ENCODE peak calls at places on chromosome 5, in seven cellular contexts. Z is AG04450, Y is esophagus squamous epithelium, P is neural progenitor cell, F is bronchial epithelial cell, I is fibroblast of the aortic adventitia, L is A549. N is an unnamed sample.

GRCh38 chr5:158785397-158785796 is 314.3 kb downstream of the EBF1 start:
- DNase-seq in Z (no peak), Y (no peak), P (no peak), F (no peak), I (peak; percentile 46), L (no peak), N (no peak)

GRCh38 chr5:150624334-150625163 is 15.9 kb upstream of the SYNPO start:
- DNase-seq in Z (no peak), Y (no peak), P (peak; percentile 76), F (no peak), I (no peak), L (no peak), N (no peak)

GRCh38 chr5:96279796-96280542 is 153.1 kb downstream of the PCSK1 start:
- DNase-seq in Z (no peak), Y (no peak), P (no peak), F (peak; percentile 98), I (peak; percentile 28), L (peak; percentile 10), N (no peak)

GRCh38 chr5:178730940-178731265 is 444 bp upstream of the ZNF354A start:
- DNase-seq in Z (no peak), Y (no peak), P (no peak), F (no peak), I (no peak), L (no peak), N (no peak)

GRCh38 chr5:55920784-55921183 is 69.6 kb downstream of the IL31RA start:
- DNase-seq in Z (no peak), Y (no peak), P (no peak), F (no peak), I (peak; percentile 44), L (peak; percentile 32), N (no peak)

GRCh38 chr5:160534125-160534524 is 112.5 kb downstream of the PTTG1 start:
- DNase-seq in Z (no peak), Y (no peak), P (no peak), F (no peak), I (peak; percentile 49), L (no peak), N (no peak)

GRCh38 chr5:135588299-135588698 is 9.5 kb upstream of the CXCL14 start:
- DNase-seq in Z (no peak), Y (no peak), P (no peak), F (no peak), I (no peak), L (no peak), N (no peak)

GRCh38 chr5:23208959-23209431 is 298.4 kb upstream of the PRDM9 start:
- DNase-seq in Z (no peak), Y (no peak), P (peak; percentile 86), F (peak; percentile 73), I (no peak), L (peak; percentile 68), N (peak; percentile 89)

GRCh38 chr5:76524872-76525271 is 98.3 kb downstream of the F2RL2 start:
- DNase-seq in Z (no peak), Y (no peak), P (peak; percentile 15), F (no peak), I (peak; percentile 84), L (no peak), N (peak; percentile 36)

GRCh38 chr5:67095346-67095871 is 101.2 kb downstream of the CD180 start:
- DNase-seq in Z (no peak), Y (no peak), P (peak; percentile 19), F (peak; percentile 13), I (peak; percentile 72), L (peak; percentile 50), N (no peak)

GRCh38 chr5:57986746-57987145 is 473.1 kb downstream of the PLK2 start:
- DNase-seq in Z (no peak), Y (no peak), P (no peak), F (peak; percentile 29), I (peak; percentile 40), L (peak; percentile 59), N (no peak)

GRCh38 chr5:172805736-172806255 is 28.3 kb upstream of the ERGIC1 start:
- DNase-seq in Z (no peak), Y (no peak), P (no peak), F (no peak), I (no peak), L (no peak), N (no peak)

GRCh38 chr5:138824924-138825863 is 49.9 kb downstream of the LRRTM2 start:
- DNase-seq in Z (no peak), Y (no peak), P (peak; percentile 25), F (peak; percentile 13), I (peak; percentile 51), L (peak; percentile 11), N (no peak)

GRCh38 chr5:167460449-167461020 is 830.9 kb upstream of the WWC1 start:
- DNase-seq in Z (no peak), Y (no peak), P (no peak), F (no peak), I (no peak), L (no peak), N (peak; percentile 40)

GRCh38 chr5:72188176-72188575 is 80.9 kb downstream of the MAP1B start:
- DNase-seq in Z (no peak), Y (no peak), P (no peak), F (no peak), I (no peak), L (no peak), N (no peak)

GRCh38 chr5:87900419-87900818 is 368.2 kb downstream of the TMEM161B start:
- DNase-seq in Z (no peak), Y (no peak), P (no peak), F (no peak), I (no peak), L (no peak), N (no peak)

GRCh38 chr5:167426501-167426900 is 864.9 kb upstream of the WWC1 start:
- DNase-seq in Z (no peak), Y (no peak), P (no peak), F (no peak), I (no peak), L (no peak), N (no peak)

GRCh38 chr5:74767579-74767913 is 497 bp downstream of the NSA2 start:
- DNase-seq in Z (no peak), Y (no peak), P (peak; percentile 63), F (peak; percentile 37), I (peak; percentile 50), L (peak; percentile 54), N (peak; percentile 40)

GRCh38 chr5:32916648-32917047 is 205.5 kb downstream of the NPR3 start:
- DNase-seq in Z (peak; percentile 2), Y (no peak), P (peak; percentile 50), F (peak; percentile 53), I (peak; percentile 59), L (peak; percentile 56), N (peak; percentile 13)

GRCh38 chr5:122581629-122582028 is 193.3 kb upstream of the SNX2 start:
- DNase-seq in Z (no peak), Y (no peak), P (no peak), F (no peak), I (no peak), L (no peak), N (no peak)

GRCh38 chr5:134975078-134975715 is 7.5 kb downstream of the CATSPER3 start:
- DNase-seq in Z (no peak), Y (no peak), P (no peak), F (peak; percentile 30), I (no peak), L (peak; percentile 15), N (no peak)

GRCh38 chr5:160511280-160511929 is 89.8 kb downstream of the PTTG1 start:
- DNase-seq in Z (no peak), Y (no peak), P (no peak), F (no peak), I (no peak), L (no peak), N (no peak)

DNA sequence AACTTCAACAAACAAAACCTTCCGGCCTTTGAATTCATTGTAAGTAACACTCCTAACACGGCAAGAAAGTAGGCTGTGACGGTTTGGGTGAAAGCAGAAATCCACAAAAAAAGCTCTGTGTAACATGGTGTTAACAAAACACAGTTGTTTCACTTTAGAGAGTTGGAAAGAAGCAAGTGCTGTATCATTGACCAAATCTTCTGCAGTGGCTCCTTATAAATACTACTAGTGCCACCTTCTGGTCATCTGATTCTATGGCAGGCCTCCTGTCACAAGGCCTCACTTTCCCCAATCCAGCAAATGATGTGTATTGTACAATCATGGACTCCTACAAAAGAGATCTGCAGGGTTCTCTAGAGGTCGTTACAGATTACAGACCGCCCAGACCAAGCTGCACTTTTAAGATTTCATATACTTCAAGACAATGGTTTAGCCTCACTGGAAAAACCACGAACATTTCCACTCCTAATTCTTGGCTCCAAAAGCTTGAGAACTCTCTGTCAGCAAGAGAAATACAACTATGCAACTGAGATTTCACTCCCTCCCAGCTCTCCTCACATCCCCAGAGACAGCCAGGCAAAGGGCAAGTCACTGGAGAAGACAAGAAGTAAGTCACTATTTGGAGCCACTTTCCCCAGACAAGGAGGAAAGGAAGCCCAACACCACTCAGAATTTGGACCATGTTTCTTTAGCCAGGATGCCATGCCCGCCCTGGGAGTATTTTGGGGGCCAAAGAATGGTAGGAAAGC is 196.2 kb downstream of the DTWD2 start:
- DNase-seq in Z (peak; percentile 50), Y (no peak), P (peak; percentile 81), F (peak; percentile 62), I (peak; percentile 82), L (peak; percentile 66), N (peak; percentile 83)
- H3K4me3 ChIP-seq in Z (peak overlapping the region; percentile 21), Y (no peak overlapping the region), P (no peak overlapping the region), F (no peak overlapping the region), I (no peak overlapping the region), L (no peak overlapping the region), N (no peak overlapping the region)

GRCh38 chr5:1155191-1156032 is 43.5 kb upstream of the SLC12A7 start:
- DNase-seq in Z (no peak), Y (no peak), P (peak; percentile 34), F (no peak), I (no peak), L (no peak), N (no peak)
- H3K4me3 ChIP-seq in Z (no peak overlapping the region), Y (peak overlapping the region; percentile 2), P (peak overlapping the region; percentile 42), F (no peak overlapping the region), I (no peak overlapping the region), L (peak overlapping the region; percentile 42), N (peak overlapping the region; percentile 11)

DNA sequence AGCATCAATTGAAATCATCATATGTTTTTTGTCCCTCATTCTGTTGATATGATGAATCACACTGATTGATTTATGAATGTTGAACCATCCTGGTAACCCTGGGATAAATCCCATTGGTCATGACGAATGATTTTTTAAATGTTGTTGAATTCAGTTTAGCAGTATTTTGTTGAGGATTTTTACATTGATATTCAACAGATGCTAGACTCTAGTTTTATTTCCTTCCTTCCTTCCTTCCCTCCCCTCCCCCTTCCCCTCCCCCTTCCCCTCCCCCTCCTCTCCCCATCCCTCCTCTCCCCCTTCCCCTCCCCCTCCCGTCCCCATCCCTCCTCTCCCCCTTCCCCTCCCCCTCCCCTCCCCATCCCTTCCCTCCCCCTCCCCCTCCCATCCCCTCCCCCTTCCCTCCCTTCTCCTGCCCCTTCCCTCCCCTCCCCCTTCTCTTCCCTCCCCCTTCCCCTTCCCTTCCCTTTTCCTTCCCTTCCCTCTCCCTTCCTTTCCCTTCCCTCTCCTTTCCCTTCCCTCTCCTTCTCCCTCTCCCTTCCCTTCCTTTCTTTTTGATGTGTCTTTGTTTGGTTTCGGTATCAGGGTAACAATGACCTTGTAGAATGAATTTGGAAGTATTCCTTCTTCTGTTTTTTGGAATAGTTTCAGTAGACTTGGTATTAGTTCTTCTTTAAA is 142.8 kb downstream of the AP3B1 start:
- DNase-seq in Z (no peak), Y (no peak), P (no peak), F (no peak), I (no peak), L (no peak), N (no peak)
- H3K4me3 ChIP-seq in Z (no peak overlapping the region), Y (no peak overlapping the region), P (no peak overlapping the region), F (no peak overlapping the region), I (no peak overlapping the region), L (no peak overlapping the region), N (no peak overlapping the region)

DNA sequence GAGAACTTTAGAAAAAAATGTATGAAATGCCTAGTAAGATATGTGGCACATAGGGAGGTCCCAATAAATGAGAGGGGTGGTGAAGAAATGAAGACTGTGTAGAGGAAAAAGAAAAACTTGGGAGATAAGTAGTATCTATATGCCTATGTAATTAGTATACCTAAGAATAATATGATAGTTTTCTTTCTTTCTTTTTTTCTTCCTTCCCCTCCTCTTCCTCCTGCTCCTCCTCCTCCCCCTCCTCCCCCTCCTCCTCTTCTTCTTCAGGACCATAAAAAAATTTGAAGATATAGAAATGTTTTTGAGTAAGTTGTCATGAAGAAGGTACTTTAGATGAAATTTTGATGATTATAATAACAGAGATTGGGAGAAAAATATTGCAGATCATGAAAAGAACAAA is 857.4 kb downstream of the MAT2B start:
- DNase-seq in Z (no peak), Y (no peak), P (no peak), F (no peak), I (no peak), L (no peak), N (no peak)
- H3K4me3 ChIP-seq in Z (no peak overlapping the region), Y (no peak overlapping the region), P (no peak overlapping the region), F (no peak overlapping the region), I (no peak overlapping the region), L (no peak overlapping the region), N (no peak overlapping the region)

N was measured in HAP-1.